ENCODE peak calls at places on chromosomes 13 and 19, in four cellular contexts. One of them, this sample, is unnamed.
A peak's percentile ranks its signal among the peaks of the same experiment; 100 is the strongest.

GRCh38 chr13:114017028-114017630 is 43.3 kb upstream of the C13orf46 start:
- DNase-seq in K562: peak; percentile 16
- DNase-seq in H1: peak; percentile 68
- DNase-seq in HepG2: no peak
- DNase-seq in this sample: peak; percentile 55

GRCh38 chr13:41751734-41752445 is 209.0 kb downstream of the VWA8 start:
- DNase-seq in K562: no peak
- DNase-seq in H1: no peak
- DNase-seq in HepG2: no peak
- DNase-seq in this sample: no peak

GRCh38 chr13:59776924-59777690 is 386.6 kb downstream of the DIAPH3 start:
- DNase-seq in K562: no peak
- DNase-seq in H1: no peak
- DNase-seq in HepG2: no peak
- DNase-seq in this sample: no peak

GRCh38 chr19:49746206-49746958 is 16.7 kb downstream of the TSKS start:
- DNase-seq in K562: peak; percentile 98
- DNase-seq in H1: peak; percentile 97
- DNase-seq in HepG2: peak; percentile 36
- DNase-seq in this sample: peak; percentile 97

GRCh38 chr13:80605007-80605406 is 264.1 kb upstream of the SPRY2 start:
- DNase-seq in K562: no peak
- DNase-seq in H1: no peak
- DNase-seq in HepG2: no peak
- DNase-seq in this sample: no peak

GRCh38 chr19:13977803-13978202 is 25.5 kb downstream of the DCAF15 start:
- DNase-seq in K562: no peak
- DNase-seq in H1: no peak
- DNase-seq in HepG2: no peak
- DNase-seq in this sample: no peak

GRCh38 chr19:58196911-58197616 is 14.2 kb downstream of the ZNF274 start:
- DNase-seq in K562: peak; percentile 31
- DNase-seq in H1: no peak
- DNase-seq in HepG2: peak; percentile 10
- DNase-seq in this sample: no peak

GRCh38 chr13:87923713-87924112 is 252.5 kb downstream of the SLITRK5 start:
- DNase-seq in K562: no peak
- DNase-seq in H1: no peak
- DNase-seq in HepG2: no peak
- DNase-seq in this sample: no peak

GRCh38 chr19:48698046-48698445 is 2.3 kb downstream of the FUT2 start:
- DNase-seq in K562: peak; percentile 79
- DNase-seq in H1: no peak
- DNase-seq in HepG2: no peak
- DNase-seq in this sample: no peak

GRCh38 chr13:99261040-99261439 is 2.9 kb upstream of the GPR18 start:
- DNase-seq in K562: no peak
- DNase-seq in H1: no peak
- DNase-seq in HepG2: peak; percentile 83
- DNase-seq in this sample: no peak

GRCh38 chr19:737591-738093 is 13.3 kb upstream of the MISP start:
- DNase-seq in K562: peak; percentile 72
- DNase-seq in H1: peak; percentile 95
- DNase-seq in HepG2: peak; percentile 41
- DNase-seq in this sample: peak; percentile 87

GRCh38 chr13:112072531-112073244 is 5.7 kb downstream of the SOX1 start:
- DNase-seq in K562: no peak
- DNase-seq in H1: peak; percentile 88
- DNase-seq in HepG2: no peak
- DNase-seq in this sample: peak; percentile 83

GRCh38 chr19:42629191-42629590 is 34.5 kb upstream of the CEACAM8 start:
- DNase-seq in K562: no peak
- DNase-seq in H1: no peak
- DNase-seq in HepG2: no peak
- DNase-seq in this sample: no peak

GRCh38 chr13:107462501-107462900 is 752.8 kb downstream of the LIG4 start:
- DNase-seq in K562: no peak
- DNase-seq in H1: no peak
- DNase-seq in HepG2: no peak
- DNase-seq in this sample: no peak

GRCh38 chr19:58009666-58010301 is 7.2 kb upstream of the ZNF606 start:
- DNase-seq in K562: peak; percentile 64
- DNase-seq in H1: no peak
- DNase-seq in HepG2: no peak
- DNase-seq in this sample: peak; percentile 95

GRCh38 chr19:13996928-13997636 is 9.0 kb downstream of the RFX1 start:
- DNase-seq in K562: no peak
- DNase-seq in H1: no peak
- DNase-seq in HepG2: no peak
- DNase-seq in this sample: no peak

GRCh38 chr13:89281331-89281730 is 1610.2 kb downstream of the SLITRK5 start:
- DNase-seq in K562: no peak
- DNase-seq in H1: no peak
- DNase-seq in HepG2: no peak
- DNase-seq in this sample: no peak

GRCh38 chr19:3504723-3505122 is 1.4 kb upstream of the FZR1 start:
- DNase-seq in K562: no peak
- DNase-seq in H1: no peak
- DNase-seq in HepG2: no peak
- DNase-seq in this sample: no peak

GRCh38 chr19:10508707-10509106 is 5.6 kb upstream of the KEAP1 start:
- DNase-seq in K562: no peak
- DNase-seq in H1: no peak
- DNase-seq in HepG2: no peak
- DNase-seq in this sample: no peak

GRCh38 chr19:2270157-2270571 is 11.8 kb downstream of the PEAK3 start:
- DNase-seq in K562: peak; percentile 64
- DNase-seq in H1: no peak
- DNase-seq in HepG2: no peak
- DNase-seq in this sample: no peak

GRCh38 chr13:101614491-101614890 is 162.0 kb downstream of the ITGBL1 start:
- DNase-seq in K562: peak; percentile 0
- DNase-seq in H1: no peak
- DNase-seq in HepG2: no peak
- DNase-seq in this sample: no peak

GRCh38 chr19:45179063-45179847 is 671 bp downstream of the BLOC1S3 start:
- DNase-seq in K562: peak; percentile 84
- DNase-seq in H1: no peak
- DNase-seq in HepG2: no peak
- DNase-seq in this sample: no peak

GRCh38 chr19:7751157-7751783 is 3.9 kb upstream of the CD209 start:
- DNase-seq in K562: no peak
- DNase-seq in H1: no peak
- DNase-seq in HepG2: no peak
- DNase-seq in this sample: no peak

GRCh38 chr19:13417054-13417453 is 89.2 kb downstream of the CACNA1A start:
- DNase-seq in K562: peak; percentile 16
- DNase-seq in H1: no peak
- DNase-seq in HepG2: peak; percentile 3
- DNase-seq in this sample: no peak

GRCh38 chr13:113764793-113765190 is 5.8 kb downstream of the TMEM255B start:
- DNase-seq in K562: no peak
- DNase-seq in H1: no peak
- DNase-seq in HepG2: no peak
- DNase-seq in this sample: no peak

GRCh38 chr13:36188446-36188845 is 25.9 kb downstream of the SOHLH2 start:
- DNase-seq in K562: no peak
- DNase-seq in H1: no peak
- DNase-seq in HepG2: no peak
- DNase-seq in this sample: no peak

GRCh38 chr19:49696115-49696514 is 5.2 kb downstream of the CPT1C start:
- DNase-seq in K562: no peak
- DNase-seq in H1: no peak
- DNase-seq in HepG2: no peak
- DNase-seq in this sample: no peak

GRCh38 chr13:109840201-109840892 is 54.0 kb upstream of the IRS2 start:
- DNase-seq in K562: no peak
- DNase-seq in H1: no peak
- DNase-seq in HepG2: no peak
- DNase-seq in this sample: no peak

GRCh38 chr19:11921852-11922495 is 2.9 kb upstream of the ZNF700 start:
- DNase-seq in K562: peak; percentile 58
- DNase-seq in H1: no peak
- DNase-seq in HepG2: no peak
- DNase-seq in this sample: no peak

GRCh38 chr13:49859568-49859967 is 67.1 kb upstream of the KPNA3 start:
- DNase-seq in K562: no peak
- DNase-seq in H1: no peak
- DNase-seq in HepG2: peak; percentile 72
- DNase-seq in this sample: no peak

GRCh38 chr13:43529796-43530195 is 257.0 kb downstream of the ENOX1 start:
- DNase-seq in K562: no peak
- DNase-seq in H1: no peak
- DNase-seq in HepG2: no peak
- DNase-seq in this sample: no peak

GRCh38 chr13:79724348-79725103 is 243.6 kb downstream of the NDFIP2 start:
- DNase-seq in K562: no peak
- DNase-seq in H1: no peak
- DNase-seq in HepG2: peak; percentile 89
- DNase-seq in this sample: no peak

GRCh38 chr13:47463726-47464125 is 537.3 kb downstream of the SUCLA2 start:
- DNase-seq in K562: no peak
- DNase-seq in H1: no peak
- DNase-seq in HepG2: no peak
- DNase-seq in this sample: peak; percentile 13

GRCh38 chr19:10271543-10272086 is 695 bp downstream of the ICAM1 start:
- DNase-seq in K562: no peak
- DNase-seq in H1: no peak
- DNase-seq in HepG2: no peak
- DNase-seq in this sample: no peak

GRCh38 chr13:50071399-50071798 is 56.2 kb downstream of the KCNRG start:
- DNase-seq in K562: no peak
- DNase-seq in H1: no peak
- DNase-seq in HepG2: no peak
- DNase-seq in this sample: no peak

GRCh38 chr19:34325961-34326360 is 39.0 kb upstream of the GPI start:
- DNase-seq in K562: no peak
- DNase-seq in H1: no peak
- DNase-seq in HepG2: no peak
- DNase-seq in this sample: no peak

GRCh38 chr13:91620670-91621141 is 222.3 kb downstream of the GPC5 start:
- DNase-seq in K562: no peak
- DNase-seq in H1: no peak
- DNase-seq in HepG2: no peak
- DNase-seq in this sample: no peak

GRCh38 chr13:91621161-91621560 is 222.7 kb downstream of the GPC5 start:
- DNase-seq in K562: no peak
- DNase-seq in H1: no peak
- DNase-seq in HepG2: no peak
- DNase-seq in this sample: no peak

GRCh38 chr13:91623151-91623550 is 224.7 kb downstream of the GPC5 start:
- DNase-seq in K562: no peak
- DNase-seq in H1: no peak
- DNase-seq in HepG2: no peak
- DNase-seq in this sample: no peak

GRCh38 chr13:91618315-91618714 is 219.9 kb downstream of the GPC5 start:
- DNase-seq in K562: no peak
- DNase-seq in H1: no peak
- DNase-seq in HepG2: no peak
- DNase-seq in this sample: no peak
- TF ChIP-seq ATF3 in K562: no peak
- TF ChIP-seq ATF3 in H1: no peak
- TF ChIP-seq ATF3 in HepG2: no peak
- TF ChIP-seq ATF3 in this sample: no peak

DNA sequence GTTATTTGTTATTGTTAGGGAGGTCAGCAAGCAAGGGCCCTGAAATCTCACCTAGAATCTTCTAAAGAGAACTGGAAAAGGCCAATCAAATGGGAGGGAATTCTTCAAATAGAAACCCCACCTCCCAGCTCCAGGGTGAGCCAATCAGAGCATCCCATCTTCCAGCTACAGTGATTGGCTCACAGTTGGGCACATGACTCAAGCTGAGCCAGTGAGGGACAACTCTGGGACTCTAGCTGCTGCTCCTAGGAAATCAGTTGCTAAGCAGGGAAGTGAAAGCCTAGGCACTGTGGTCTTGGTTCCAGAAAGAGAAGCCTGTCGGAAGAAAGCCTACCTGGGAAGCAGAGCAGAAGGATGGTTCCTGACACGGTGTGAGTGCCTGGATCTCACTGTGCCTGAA is 13.4 kb downstream of the TM6SF2 start:
- DNase-seq in K562: peak; percentile 51
- DNase-seq in H1: peak; percentile 64
- DNase-seq in HepG2: peak; percentile 38
- DNase-seq in this sample: peak; percentile 53
- TF ChIP-seq JUN in K562: no peak
- TF ChIP-seq JUN in H1: no peak
- TF ChIP-seq JUN in HepG2: no peak
- TF ChIP-seq JUN in this sample: no peak

GRCh38 chr19:30799854-30800755 is 427.9 kb downstream of the ZNF536 start:
- DNase-seq in K562: peak; percentile 57
- DNase-seq in H1: peak; percentile 90
- DNase-seq in HepG2: peak; percentile 3
- DNase-seq in this sample: peak; percentile 87
- TF ChIP-seq ATF3 in K562: no peak
- TF ChIP-seq ATF3 in H1: no peak
- TF ChIP-seq ATF3 in HepG2: no peak
- TF ChIP-seq ATF3 in this sample: no peak

DNA sequence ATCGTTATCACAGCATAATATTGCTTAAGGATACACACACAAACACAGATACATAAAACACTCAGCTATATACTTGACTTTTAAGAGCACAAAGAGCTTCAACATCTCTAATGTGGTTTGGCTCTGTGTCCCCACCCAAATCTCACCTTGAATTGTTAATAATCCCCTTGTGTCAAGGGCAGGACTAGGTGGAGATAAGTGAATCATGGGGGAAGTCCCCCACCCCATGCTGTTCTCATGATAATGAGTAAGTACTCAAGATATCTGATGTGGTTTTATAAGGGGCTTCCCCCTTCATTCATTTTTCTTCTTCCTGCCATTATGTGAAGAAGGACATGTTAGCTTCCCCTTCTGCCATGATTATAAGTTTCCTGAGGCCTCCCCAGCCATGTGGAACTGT is 481.4 kb downstream of the PCDH9 start:
- DNase-seq in K562: no peak
- DNase-seq in H1: no peak
- DNase-seq in HepG2: no peak
- DNase-seq in this sample: no peak
- TF ChIP-seq JUN in K562: no peak
- TF ChIP-seq JUN in H1: no peak
- TF ChIP-seq JUN in HepG2: no peak
- TF ChIP-seq JUN in this sample: no peak